ENCODE peak calls at places on chromosomes 16 and 17, in four cellular contexts. M is NCI-H774, D is AG04449, F is NCI-H1105. I is an unnamed sample.
A peak's percentile ranks its signal among the peaks of the same experiment; 100 is the strongest.

GRCh38 chr16:69315486-69316311 is 4.5 kb downstream of the VPS4A start:
- DNase-seq in F (no peak), M (no peak), D (no peak), I (no peak)

GRCh38 chr17:56594528-56595418 is 1.3 kb downstream of the NOG start:
- DNase-seq in D (no peak), F (no peak), M (no peak), I (no peak)

GRCh38 chr17:56678249-56679144 is 85.0 kb downstream of the NOG start:
- DNase-seq in F (no peak), D (no peak), M (no peak), I (peak; percentile 24)

GRCh38 chr16:69112285-69113129 is 7.1 kb downstream of the HAS3 start:
- DNase-seq in M (no peak), D (no peak), F (no peak), I (no peak)

GRCh38 chr17:72687941-72688340 is 404.5 kb downstream of the SLC39A11 start:
- DNase-seq in M (peak; percentile 6), F (peak; percentile 32), D (no peak), I (peak; percentile 16)

GRCh38 chr16:57535680-57536305 is 578 bp downstream of the CCDC102A start:
- DNase-seq in M (peak; percentile 70), F (peak; percentile 44), D (no peak), I (peak; percentile 43)

GRCh38 chr16:79623076-79623475 is 22.5 kb upstream of the MAF start:
- DNase-seq in F (no peak), M (no peak), D (no peak), I (no peak)

GRCh38 chr17:19386974-19387920 is at the start of gene MFAP4:
- DNase-seq in D (peak; percentile 65), F (peak; percentile 59), M (no peak), I (peak; percentile 99)

GRCh38 chr17:17398188-17398927 is 78.4 kb upstream of the MED9 start:
- DNase-seq in D (no peak), F (no peak), M (no peak), I (no peak)

GRCh38 chr17:27049104-27049784 is 244.7 kb upstream of the WSB1 start:
- DNase-seq in M (no peak), D (no peak), F (no peak), I (no peak)

GRCh38 chr16:78443780-78444422 is 344.4 kb downstream of the WWOX start:
- DNase-seq in M (no peak), F (no peak), D (no peak), I (no peak)

GRCh38 chr16:23072084-23072599 is 77.1 kb downstream of the USP31 start:
- DNase-seq in D (no peak), M (no peak), F (no peak), I (no peak)

GRCh38 chr17:82218349-82219075 is 5.9 kb upstream of the CCDC57 start:
- DNase-seq in D (no peak), M (no peak), F (no peak), I (no peak)